ENCODE peak calls at places on chromosomes 11 and 22, in four cellular contexts. D is fibroblast of lung; A is BE2C; F is activated CD8-positive, alpha-beta T cell treated with anti-CD3 and anti-CD28 coated beads for 36 hours. Y is an unnamed sample.

GRCh38 chr11:8127442-8127841 is 41.4 kb downstream of the RIC3 start:
- DNase-seq in D (no peak), A (no peak), F (no peak), Y (no peak)

GRCh38 chr22:24421428-24421931 is 5.9 kb upstream of the ADORA2A start:
- DNase-seq in D (no peak), A (no peak), F (peak), Y (no peak)

GRCh38 chr22:50032109-50032871 is 19.7 kb upstream of the IL17REL start:
- DNase-seq in D (no peak), A (peak), F (no peak), Y (no peak)

GRCh38 chr11:19025799-19026406 is 34.6 kb downstream of the MRGPRX2 start:
- DNase-seq in D (peak), A (peak), F (no peak), Y (no peak)

GRCh38 chr22:45468872-45469572 is 33.7 kb upstream of the FBLN1 start:
- DNase-seq in D (peak), A (no peak), F (no peak), Y (no peak)

GRCh38 chr11:48184452-48184851 is 32.2 kb upstream of the OR4B1 start:
- DNase-seq in D (no peak), A (no peak), F (no peak), Y (no peak)

GRCh38 chr22:32378703-32379272 is 21.1 kb downstream of the RFPL3 start:
- DNase-seq in D (peak), A (peak), F (peak), Y (no peak)

GRCh38 chr11:104011031-104011430 is 25.4 kb upstream of the DDI1 start:
- DNase-seq in D (no peak), A (no peak), F (no peak), Y (no peak)

GRCh38 chr11:113555071-113555739 is 80.0 kb upstream of the DRD2 start:
- DNase-seq in D (peak), A (no peak), F (no peak), Y (no peak)

GRCh38 chr11:41461057-41461681 is 1.7 kb upstream of the LRRC4C start:
- DNase-seq in D (no peak), A (no peak), F (no peak), Y (no peak)

GRCh38 chr11:14932447-14932846 is 39.7 kb downstream of the CALCA start:
- DNase-seq in D (no peak), A (no peak), F (no peak), Y (no peak)

GRCh38 chr11:126722006-126722736 is 278.4 kb downstream of the KIRREL3 start:
- DNase-seq in D (peak), A (no peak), F (no peak), Y (no peak)

GRCh38 chr11:134592391-134592990 is 180.4 kb upstream of the B3GAT1 start:
- DNase-seq in D (no peak), A (peak), F (peak), Y (peak)

GRCh38 chr22:25365491-25366261 is 146.2 kb downstream of the CRYBB2 start:
- DNase-seq in D (no peak), A (no peak), F (no peak), Y (no peak)

GRCh38 chr11:110525883-110526282 is 96.1 kb downstream of the FDX1 start:
- DNase-seq in D (peak), A (no peak), F (no peak), Y (no peak)

GRCh38 chr11:46247664-46248063 is 29.8 kb upstream of the CREB3L1 start:
- DNase-seq in D (peak), A (peak), F (peak), Y (no peak)

GRCh38 chr11:40514124-40514523 is 945.3 kb downstream of the LRRC4C start:
- DNase-seq in D (peak), A (no peak), F (no peak), Y (no peak)

GRCh38 chr11:68457898-68458249 is 2.7 kb upstream of the PPP6R3 start:
- DNase-seq in D (no peak), A (no peak), F (no peak), Y (no peak)

GRCh38 chr11:3816673-3817072 is 8.3 kb downstream of the PGAP2 start:
- DNase-seq in D (no peak), A (no peak), F (no peak), Y (no peak)

GRCh38 chr11:62193954-62194353 is 3.9 kb downstream of the SCGB1D1 start:
- DNase-seq in D (no peak), A (no peak), F (no peak), Y (no peak)

GRCh38 chr11:36288442-36289225 is 590 bp downstream of the COMMD9 start:
- DNase-seq in D (no peak), A (no peak), F (no peak), Y (no peak)

DNA sequence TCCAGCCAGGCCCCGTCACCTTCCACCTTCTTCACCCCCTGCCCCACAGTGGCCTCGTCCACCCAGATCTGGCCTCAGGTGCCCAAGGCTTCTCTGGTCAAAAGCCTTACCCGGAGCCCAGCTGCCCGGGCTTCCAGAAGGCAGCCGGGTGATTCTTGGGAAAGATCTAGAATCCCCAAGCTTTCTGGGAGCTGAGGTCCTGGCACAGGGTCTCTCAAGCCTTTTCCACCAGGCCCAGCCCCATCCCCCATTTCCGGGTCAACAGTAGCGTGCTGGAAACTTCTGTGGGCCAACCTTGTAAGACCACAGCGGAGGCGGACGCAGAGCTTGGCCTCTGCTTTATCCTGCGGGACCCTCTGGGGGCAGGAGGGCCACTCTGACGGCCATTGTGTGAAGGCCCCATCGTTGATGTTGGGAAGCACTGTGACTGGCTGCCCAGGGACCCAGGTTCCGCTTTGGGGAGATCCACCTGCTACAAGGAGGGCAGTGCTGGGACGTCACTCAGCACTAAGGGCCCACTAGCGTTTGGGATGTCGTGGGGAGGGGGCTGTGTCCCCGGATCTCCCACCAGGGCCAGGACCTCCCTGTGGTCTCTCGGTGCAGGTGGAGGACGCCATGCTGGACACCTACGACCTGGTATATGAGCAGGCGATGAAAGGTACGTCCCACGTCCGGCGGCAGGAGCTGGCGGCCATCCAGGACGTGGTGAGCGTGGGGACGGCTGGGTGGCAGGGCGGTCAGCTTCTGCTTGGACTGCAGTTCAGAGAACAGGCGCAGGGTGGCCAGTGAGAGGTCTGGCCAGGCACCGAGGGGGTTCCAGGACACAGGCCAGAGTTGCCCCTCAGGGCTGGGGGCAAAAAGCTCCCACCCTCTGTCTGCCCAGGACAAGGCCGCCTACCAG is 11.5 kb downstream of the TSPAN32 start:
- DNase-seq in D (no peak), A (no peak), F (no peak), Y (no peak)
- TF ChIP-seq CTCF in D (no peak), A (no peak), F (no peak), Y (no peak)

GRCh38 chr22:35326854-35327562 is 27.3 kb downstream of the TOM1 start:
- DNase-seq in D (no peak), A (no peak), F (no peak), Y (no peak)

GRCh38 chr22:35327690-35328471 is 28.2 kb downstream of the TOM1 start:
- DNase-seq in D (no peak), A (no peak), F (no peak), Y (no peak)

GRCh38 chr22:35328472-35328885 is 28.8 kb downstream of the TOM1 start:
- DNase-seq in D (no peak), A (no peak), F (no peak), Y (no peak)

GRCh38 chr22:35330258-35330861 is 30.7 kb downstream of the TOM1 start:
- DNase-seq in D (peak), A (peak), F (peak), Y (no peak)

GRCh38 chr22:35329114-35329847 is 29.6 kb downstream of the TOM1 start:
- DNase-seq in D (no peak), A (no peak), F (no peak), Y (no peak)
- TF ChIP-seq CTCF in D (no peak), A (no peak), F (no peak), Y (no peak)

DNA sequence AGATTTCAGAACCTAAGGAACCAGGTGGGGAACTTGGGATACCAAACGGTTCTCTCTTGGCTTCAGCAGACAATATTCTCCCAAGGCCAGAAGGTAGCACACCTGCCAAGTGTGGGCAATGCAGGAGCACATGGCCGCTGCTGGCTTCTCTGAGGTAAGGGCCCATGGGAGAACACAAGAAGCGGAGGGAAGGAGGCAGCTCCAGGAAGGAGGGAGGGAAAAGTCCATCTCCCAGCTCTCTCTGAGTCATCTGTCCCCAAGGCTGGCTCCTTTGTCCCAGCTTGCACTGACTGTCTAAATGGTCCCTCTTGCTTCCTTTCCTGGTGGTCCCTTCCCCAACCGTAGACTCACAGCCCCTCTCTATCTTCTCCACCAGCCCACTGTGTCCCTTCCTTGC is 557.9 kb upstream of the CADM1 start:
- DNase-seq in D (no peak), A (no peak), F (no peak), Y (no peak)
- TF ChIP-seq CTCF in D (no peak), A (no peak), F (no peak), Y (no peak)

GRCh38 chr11:9137293-9138132 is 46.1 kb upstream of the SCUBE2 start:
- DNase-seq in D (peak), A (peak), F (peak), Y (peak)
- TF ChIP-seq CTCF in D (peak), A (peak), F (peak), Y (peak)

GRCh38 chr11:120663142-120663541 is 151.6 kb downstream of the GRIK4 start:
- DNase-seq in D (no peak), A (no peak), F (no peak), Y (no peak)

GRCh38 chr11:120662071-120662611 is 150.6 kb downstream of the GRIK4 start:
- DNase-seq in D (no peak), A (no peak), F (no peak), Y (no peak)

GRCh38 chr11:120667281-120667680 is 155.7 kb downstream of the GRIK4 start:
- DNase-seq in D (peak), A (peak), F (peak), Y (no peak)

GRCh38 chr11:120667934-120668333 is 156.4 kb downstream of the GRIK4 start:
- DNase-seq in D (no peak), A (no peak), F (no peak), Y (no peak)

GRCh38 chr11:120666121-120666639 is 154.6 kb downstream of the GRIK4 start:
- DNase-seq in D (no peak), A (no peak), F (no peak), Y (no peak)
- TF ChIP-seq CTCF in D (no peak), A (no peak), F (no peak), Y (no peak)